ENCODE peak calls at places on chromosome 1, in four cellular contexts. L is activated T-cell treated with anti-CD3 and anti-CD28 coated beads, Interleukin-2, amount 50 U/mL, for 72 hours; I is activated effector memory CD4-positive, alpha-beta T cell treated with Interleukin-2 at 50 U/mL for 16 hours; R is substantia nigra. N is an unnamed sample.

GRCh38 chr1:31181515-31182343 is 58.0 kb downstream of the NKAIN1 start:
- DNase-seq in R (no peak), I (no peak), L (peak; percentile 72), N (peak; percentile 66)

GRCh38 chr1:155134322-155134721 is 1.3 kb upstream of the SLC50A1 start:
- DNase-seq in R (no peak), I (no peak), L (no peak), N (no peak)

GRCh38 chr1:39488801-39489566 is 2.5 kb upstream of the BMP8A start:
- DNase-seq in R (no peak), L (no peak), I (no peak), N (no peak)

GRCh38 chr1:40939320-40940059 is 40.0 kb upstream of the CTPS1 start:
- DNase-seq in R (peak; percentile 9), L (no peak), I (no peak), N (no peak)

GRCh38 chr1:94806451-94806861 is 13.7 kb upstream of the SLC44A3 start:
- DNase-seq in R (no peak), L (no peak), I (no peak), N (no peak)

GRCh38 chr1:121587777-121588176 is 403.0 kb downstream of the SRGAP2C start:
- DNase-seq in R (no peak), I (no peak), L (no peak), N (no peak)

GRCh38 chr1:234862944-234863515 is 253.1 kb upstream of the IRF2BP2 start:
- DNase-seq in L (no peak), R (peak; percentile 57), I (no peak), N (peak; percentile 81)

GRCh38 chr1:53949023-53949611 is 3.0 kb downstream of the LRRC42 start:
- DNase-seq in I (no peak), L (peak; percentile 38), R (peak; percentile 6), N (peak; percentile 32)

GRCh38 chr1:58923090-58923470 is 139.2 kb upstream of the JUN start:
- DNase-seq in R (no peak), I (no peak), L (no peak), N (no peak)

GRCh38 chr1:23791434-23792047 is 596 bp downstream of the LYPLA2 start:
- DNase-seq in R (no peak), I (peak; percentile 14), L (peak; percentile 40), N (no peak)

GRCh38 chr1:19640363-19641316 is 3.5 kb upstream of the NBL1 start:
- DNase-seq in R (no peak), I (no peak), L (no peak), N (no peak)

GRCh38 chr1:105865546-105865945 is 1190.9 kb upstream of the PRMT6 start:
- DNase-seq in L (no peak), I (no peak), R (no peak), N (no peak)

GRCh38 chr1:99305626-99306025 is 41.3 kb downstream of the PLPPR4 start:
- DNase-seq in I (no peak), R (no peak), L (no peak), N (no peak)

N was measured in head of caudate nucleus.